ENCODE peak calls at places on chromosomes 16 and 17, in four cellular contexts. G is mesenchymal stem cell, Z is H1, B is IMR-90. R is an unnamed sample.

GRCh38 chr17:38892083-38892482 is 22.2 kb downstream of the LASP1 start:
- DNase-seq in G (no peak), Z (no peak), B (no peak), R (no peak)

GRCh38 chr17:58172369-58173071 is 5.7 kb downstream of the OR4D2 start:
- DNase-seq in G (peak; percentile 10), Z (no peak), B (peak; percentile 4), R (peak; percentile 6)

GRCh38 chr16:66845791-66846221 is 1.6 kb downstream of the CA7 start:
- DNase-seq in G (no peak), Z (no peak), B (no peak), R (no peak)

GRCh38 chr17:36808181-36808661 is 129.1 kb upstream of the LHX1 start:
- DNase-seq in G (peak; percentile 2), Z (no peak), B (no peak), R (peak; percentile 54)

GRCh38 chr17:61338000-61338864 is 61.4 kb upstream of the TBX2 start:
- DNase-seq in G (peak; percentile 89), Z (no peak), B (peak; percentile 91), R (no peak)

GRCh38 chr16:47043200-47043599 is 69.7 kb upstream of the DNAJA2 start:
- DNase-seq in G (no peak), Z (no peak), B (no peak), R (no peak)

GRCh38 chr16:58510776-58511628 is 4.3 kb upstream of the SETD6 start:
- DNase-seq in G (no peak), Z (peak; percentile 37), B (no peak), R (no peak)

GRCh38 chr17:67559381-67559966 is 158.3 kb upstream of the NOL11 start:
- DNase-seq in G (no peak), Z (peak; percentile 61), B (no peak), R (no peak)

GRCh38 chr17:32276217-32276616 is 10.6 kb downstream of the RHBDL3 start:
- DNase-seq in G (no peak), Z (no peak), B (no peak), R (no peak)

GRCh38 chr17:5526821-5527598 is 40.6 kb downstream of the MIS12 start:
- DNase-seq in G (peak; percentile 99), Z (no peak), B (peak; percentile 98), R (peak; percentile 32)

DNA sequence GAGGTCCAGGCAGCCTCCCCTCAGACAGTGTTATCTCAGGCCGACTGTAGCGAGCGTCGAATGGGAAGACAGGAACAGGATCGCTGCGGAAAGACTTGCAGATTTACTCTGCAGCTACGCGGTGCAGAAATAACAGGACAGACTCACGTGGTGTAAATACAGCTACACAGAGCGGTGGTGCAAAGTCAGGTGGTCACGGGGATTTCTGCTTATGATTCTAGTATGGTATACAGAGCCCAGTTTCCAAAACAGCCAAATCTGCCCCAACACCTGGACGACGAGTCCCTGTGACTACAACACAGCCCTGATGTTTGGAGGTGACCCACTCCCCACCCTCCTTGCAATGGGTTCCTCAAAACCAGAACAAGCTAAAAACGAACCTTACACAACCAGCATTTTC is 40.6 kb upstream of the ABR start:
- DNase-seq in G (no peak), Z (no peak), B (no peak), R (no peak)
- H3K9ac ChIP-seq in G (no peak overlapping the region), Z (no peak overlapping the region), B (no peak overlapping the region), R (no peak overlapping the region)

DNA sequence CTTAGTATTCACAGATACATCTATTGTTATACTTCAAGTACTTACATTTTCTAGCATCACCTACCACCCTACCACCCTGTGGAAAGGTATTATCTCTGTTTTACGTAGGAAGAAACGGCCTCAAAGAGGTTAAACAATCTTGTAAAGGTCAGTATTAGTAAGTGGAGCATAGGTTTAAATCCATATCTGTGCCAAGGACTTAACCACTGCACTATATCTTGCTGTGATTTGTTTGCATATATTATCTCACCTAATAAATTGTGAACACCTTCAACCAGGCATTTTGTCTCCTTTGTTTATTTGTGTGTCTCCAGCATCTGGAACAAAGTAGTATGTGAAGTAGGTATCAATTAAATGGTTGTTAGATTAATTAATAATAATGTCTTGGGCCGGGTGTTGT is 27.3 kb downstream of the IGF2BP1 start:
- DNase-seq in G (no peak), Z (no peak), B (no peak), R (no peak)
- H4K91ac ChIP-seq in G (no peak overlapping the region), Z (no peak overlapping the region), B (no peak overlapping the region), R (no peak overlapping the region)

DNA sequence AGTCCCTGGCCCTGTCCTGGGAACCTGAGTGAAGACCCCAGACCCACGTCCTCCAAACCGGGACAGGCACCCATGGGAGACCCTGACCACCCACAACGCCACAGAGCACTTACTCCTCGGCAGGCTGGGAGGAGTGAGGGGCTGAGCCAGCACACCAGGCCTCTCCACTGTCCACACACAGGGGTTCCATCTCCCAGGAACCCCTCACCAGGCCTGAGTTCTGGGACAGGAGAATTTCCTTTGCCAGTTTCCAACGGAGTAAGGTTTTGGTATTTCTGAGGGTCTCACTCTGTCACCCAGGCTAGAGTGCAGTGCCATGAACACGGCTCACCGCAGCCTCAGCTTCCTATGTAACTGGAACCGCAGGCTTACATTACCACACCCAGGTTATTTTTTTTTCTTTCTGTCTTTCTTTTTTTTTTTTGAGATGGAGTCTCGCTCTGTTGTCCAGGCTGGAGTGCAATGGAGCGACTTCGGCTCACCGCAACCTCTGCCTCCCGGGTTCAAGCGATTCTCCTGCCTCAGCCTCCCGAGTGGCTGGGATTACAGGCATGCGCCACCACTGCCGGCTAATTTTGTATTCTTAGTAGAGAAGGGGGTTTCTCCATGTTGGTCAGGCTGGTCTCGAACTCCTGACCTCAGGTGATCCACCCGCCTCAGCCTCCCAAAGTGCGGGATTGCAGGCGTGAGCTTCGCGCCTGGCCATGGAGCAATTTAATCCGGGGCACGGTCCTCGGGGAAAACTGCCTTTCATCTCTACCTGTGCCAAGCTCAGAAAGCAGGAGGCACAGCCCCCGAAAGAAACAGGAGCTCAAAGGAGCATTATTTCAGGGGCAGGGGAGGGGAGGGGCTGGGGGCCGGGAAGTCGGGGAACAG is 1.6 kb downstream of the PGAP6 start:
- DNase-seq in G (no peak), Z (no peak), B (no peak), R (no peak)
- H3K4me3 ChIP-seq in G (peak overlapping the region; percentile 86), Z (peak overlapping the region; percentile 76), B (peak overlapping the region; percentile 88), R (peak overlapping the region; percentile 32)

GRCh38 chr17:6677158-6677831 is 25.7 kb downstream of the C17orf100 start:
- DNase-seq in G (peak; percentile 9), Z (no peak), B (peak; percentile 3), R (no peak)

GRCh38 chr17:6677946-6678345 is 26.4 kb downstream of the C17orf100 start:
- DNase-seq in G (no peak), Z (no peak), B (no peak), R (no peak)

GRCh38 chr17:6681671-6682070 is 30.1 kb downstream of the C17orf100 start:
- DNase-seq in G (no peak), Z (no peak), B (no peak), R (no peak)

GRCh38 chr17:6681176-6681575 is 29.6 kb downstream of the C17orf100 start:
- DNase-seq in G (no peak), Z (no peak), B (no peak), R (no peak)

DNA sequence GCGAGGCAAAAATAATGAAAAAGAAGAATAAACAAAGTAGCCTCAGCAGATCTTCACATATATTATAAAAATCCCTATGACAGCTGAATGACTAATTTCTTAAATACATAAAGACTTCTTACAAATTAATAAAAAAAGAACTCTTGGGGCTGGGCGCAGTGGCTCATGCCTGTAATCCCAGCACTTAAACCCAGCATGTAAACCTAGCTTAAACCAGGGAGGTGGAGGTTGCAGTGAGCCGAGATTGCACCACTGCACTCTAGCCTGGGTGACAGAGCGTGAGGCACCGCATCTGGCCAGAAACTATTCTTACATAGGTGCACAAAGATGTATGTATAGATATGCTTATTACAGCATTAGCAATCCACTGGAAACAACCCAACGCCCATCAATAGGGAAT is 27.7 kb downstream of the C17orf100 start:
- DNase-seq in G (no peak), Z (no peak), B (no peak), R (no peak)
- H3K9ac ChIP-seq in G (no peak overlapping the region), Z (no peak overlapping the region), B (no peak overlapping the region), R (no peak overlapping the region)

DNA sequence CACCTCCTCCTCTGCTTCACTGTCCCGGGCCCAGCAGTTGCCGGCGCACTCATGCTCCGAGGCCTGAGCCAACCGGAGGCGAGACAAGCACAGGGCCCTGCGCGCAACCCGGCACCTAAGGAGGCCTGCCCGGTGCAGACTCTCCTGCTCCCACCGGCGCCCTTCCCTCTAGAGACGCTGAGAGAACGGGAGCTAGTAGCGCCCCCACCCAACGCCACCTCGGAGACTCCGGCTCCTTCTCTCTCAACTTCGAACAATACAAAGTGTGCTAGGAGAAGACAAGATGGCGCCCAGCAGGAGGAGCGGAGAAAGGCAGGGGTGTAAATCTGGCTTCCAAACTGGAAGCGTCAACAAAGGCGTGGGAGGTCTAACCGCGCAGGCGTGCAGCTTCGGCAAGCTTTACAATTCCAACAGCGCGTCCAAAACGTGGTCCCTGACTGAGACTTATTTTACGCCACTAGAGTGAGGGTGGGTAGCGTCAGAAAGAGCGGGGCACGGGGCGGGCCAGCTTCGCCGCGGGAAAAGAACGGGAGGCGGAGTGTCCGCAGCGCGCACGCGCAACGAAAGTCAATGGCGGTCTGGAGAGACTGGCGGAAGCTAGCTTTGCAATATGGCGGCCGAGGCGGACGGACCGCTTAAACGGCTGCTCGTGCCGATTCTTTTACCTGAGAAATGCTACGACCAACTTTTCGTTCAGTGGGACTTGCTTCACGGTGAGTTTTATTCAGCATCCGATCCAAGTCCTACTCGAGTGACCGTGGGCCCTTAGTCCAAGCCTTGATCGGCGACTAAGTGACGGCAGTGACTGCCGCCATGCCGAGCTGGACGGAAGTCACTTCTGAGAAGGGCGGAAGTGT is at the start of gene MPDU1:
- DNase-seq in G (peak; percentile 96), Z (peak; percentile 95), B (peak; percentile 96), R (peak; percentile 96)
- H4K91ac ChIP-seq in G (peak within 1 kb of the TSS; percentile 96), Z (peak within 1 kb of the TSS; percentile 100), B (peak within 1 kb of the TSS; percentile 100), R (peak within 1 kb of the TSS; percentile 100)

GRCh38 chr17:13157656-13158055 is 139.8 kb upstream of the ELAC2 start:
- DNase-seq in G (no peak), Z (no peak), B (no peak), R (no peak)

GRCh38 chr17:13158511-13159240 is 140.8 kb upstream of the ELAC2 start:
- DNase-seq in G (no peak), Z (no peak), B (peak; percentile 17), R (no peak)

GRCh38 chr17:13162361-13162760 is 144.5 kb upstream of the ELAC2 start:
- DNase-seq in G (no peak), Z (no peak), B (no peak), R (no peak)

GRCh38 chr17:13160281-13160680 is 142.5 kb upstream of the ELAC2 start:
- DNase-seq in G (no peak), Z (no peak), B (peak; percentile 6), R (no peak)

DNA sequence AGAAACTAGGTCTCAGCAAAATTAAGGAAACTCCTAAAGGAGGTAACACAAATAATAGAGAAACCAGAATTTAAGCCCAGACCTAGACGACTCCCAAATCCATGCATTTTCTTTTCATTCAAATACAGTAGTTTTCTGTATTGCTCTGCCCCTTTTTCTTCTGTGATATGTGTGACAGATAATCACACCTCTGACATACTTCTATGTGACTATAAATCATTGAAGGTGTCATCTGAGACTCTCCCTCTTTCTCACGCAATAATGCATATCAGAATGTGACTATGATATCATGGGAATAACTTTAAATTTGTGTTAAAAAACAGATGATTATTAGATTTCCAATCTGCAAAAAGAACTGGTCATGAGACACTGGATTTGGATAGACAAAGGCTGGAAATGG is 143.0 kb upstream of the ELAC2 start:
- DNase-seq in G (no peak), Z (no peak), B (no peak), R (no peak)
- H3K4me3 ChIP-seq in G (no peak overlapping the region), Z (no peak overlapping the region), B (no peak overlapping the region), R (no peak overlapping the region)

GRCh38 chr16:3443108-3444031 is at the start of the genes NAA60 and ZNF597:
- DNase-seq in G (peak; percentile 97), Z (peak; percentile 64), B (peak; percentile 93), R (peak; percentile 78)

GRCh38 chr16:3439637-3440036 is 3.7 kb downstream of the ZNF597 start:
- DNase-seq in G (no peak), Z (no peak), B (no peak), R (no peak)

GRCh38 chr16:3444032-3444388 is 530 bp downstream of the NAA60 start:
- DNase-seq in G (peak; percentile 88), Z (no peak), B (peak; percentile 80), R (no peak)
- H3K9ac ChIP-seq in G (peak overlapping the region; percentile 100), Z (peak overlapping the region; percentile 76), B (peak overlapping the region; percentile 79), R (peak overlapping the region; percentile 71)

R was measured in neuronal stem cell.